ENCODE peak calls at places on chromosome 18, in eight cellular contexts. Y, X, V, T, M, L, A and J are unnamed samples.

GRCh38 chr18:63559567-63560491 is 17.7 kb downstream of the SERPINB12 start:
- DNase-seq in A (no peak), T (no peak), V (no peak), X (no peak), L (no peak), Y (peak; percentile 83), M (no peak), J (no peak)

GRCh38 chr18:2293109-2293839 is 278.0 kb downstream of the METTL4 start:
- DNase-seq in X (no peak), L (no peak), V (no peak), M (peak; percentile 7), Y (no peak), A (no peak), T (no peak), J (no peak)

GRCh38 chr18:64720781-64721464 is 572.0 kb upstream of the LINC00305 start:
- DNase-seq in T (peak; percentile 46), L (peak; percentile 85), Y (no peak), X (no peak), V (no peak), A (no peak), M (peak; percentile 2), J (no peak)

GRCh38 chr18:5175378-5175777 is 21.7 kb downstream of the AKAIN1 start:
- DNase-seq in V (no peak), A (no peak), M (no peak), T (no peak), X (no peak), Y (no peak), L (no peak), J (no peak)

GRCh38 chr18:51716277-51716676 is 518.8 kb upstream of the MEX3C start:
- DNase-seq in A (no peak), V (no peak), L (no peak), T (no peak), M (no peak), X (no peak), Y (no peak), J (no peak)

GRCh38 chr18:70279470-70279869 is 9.4 kb upstream of the SOCS6 start:
- DNase-seq in A (no peak), L (no peak), V (no peak), T (no peak), X (no peak), Y (no peak), M (no peak), J (no peak)

GRCh38 chr18:43009666-43010065 is 105.8 kb downstream of the RIT2 start:
- DNase-seq in T (no peak), Y (no peak), X (no peak), M (no peak), A (no peak), L (no peak), V (no peak), J (no peak)

GRCh38 chr18:11994346-11994707 is 13.0 kb downstream of the IMPA2 start:
- DNase-seq in Y (peak; percentile 25), V (peak; percentile 60), T (peak; percentile 72), X (peak; percentile 43), L (peak; percentile 84), A (peak; percentile 69), M (peak; percentile 25), J (no peak)

GRCh38 chr18:61001138-61001537 is 332.1 kb upstream of the CDH20 start:
- DNase-seq in Y (peak; percentile 28), L (no peak), T (no peak), X (no peak), A (no peak), V (no peak), M (no peak), J (no peak)

GRCh38 chr18:46352520-46353250 is 248.5 kb downstream of the HAUS1 start:
- DNase-seq in L (no peak), V (no peak), A (no peak), Y (no peak), M (no peak), X (no peak), T (no peak), J (no peak)

GRCh38 chr18:53478155-53478554 is 746.3 kb downstream of the MBD2 start:
- DNase-seq in T (no peak), A (no peak), X (no peak), V (no peak), M (no peak), Y (no peak), L (no peak), J (no peak)

GRCh38 chr18:58911766-58912165 is 47.1 kb downstream of the ZNF532 start:
- DNase-seq in Y (no peak), T (no peak), X (peak; percentile 60), A (no peak), L (peak; percentile 15), M (no peak), V (no peak), J (no peak)

GRCh38 chr18:71598374-71598773 is 945.8 kb downstream of the CBLN2 start:
- DNase-seq in T (no peak), L (no peak), A (no peak), Y (no peak), V (no peak), M (no peak), X (no peak), J (no peak)

GRCh38 chr18:45993441-45993840 is 26.3 kb upstream of the EPG5 start:
- DNase-seq in V (no peak), Y (peak; percentile 69), T (no peak), M (no peak), L (no peak), X (no peak), A (no peak), J (no peak)

GRCh38 chr18:39596891-39597290 is 2031.3 kb upstream of the CELF4 start:
- DNase-seq in T (peak; percentile 16), V (no peak), X (no peak), Y (no peak), M (no peak), L (no peak), A (no peak), J (no peak)

GRCh38 chr18:77262655-77263470 is 13.2 kb downstream of the GALR1 start:
- DNase-seq in A (no peak), X (no peak), M (peak; percentile 3), Y (no peak), L (no peak), V (no peak), T (no peak), J (no peak)

GRCh38 chr18:31500161-31500688 is 2.2 kb downstream of the DSG2 start:
- DNase-seq in M (no peak), Y (no peak), A (no peak), T (peak; percentile 42), L (no peak), V (no peak), X (no peak), J (no peak)

GRCh38 chr18:42850174-42850766 is 265.2 kb downstream of the RIT2 start:
- DNase-seq in V (no peak), M (no peak), A (no peak), X (no peak), L (no peak), T (no peak), Y (no peak), J (no peak)

GRCh38 chr18:23523429-23524212 is 20.3 kb downstream of the RMC1 start:
- DNase-seq in A (no peak), X (no peak), L (no peak), Y (peak; percentile 23), T (no peak), V (no peak), M (no peak), J (no peak)

GRCh38 chr18:48825101-48825745 is 125.5 kb downstream of the SMAD7 start:
- DNase-seq in L (no peak), A (no peak), V (no peak), M (no peak), T (no peak), Y (no peak), X (no peak), J (no peak)
- H3K27me3 ChIP-seq in L (no peaks in the 10 kb centered on the region), A (no peaks in the 10 kb centered on the region), V (no peaks in the 10 kb centered on the region), M (no peaks in the 10 kb centered on the region), T (no peaks in the 10 kb centered on the region), Y (no peaks in the 10 kb centered on the region), X (no peaks in the 10 kb centered on the region), J (no peaks in the 10 kb centered on the region)

GRCh38 chr18:48155856-48156255 is 225.4 kb upstream of the SMAD2 start:
- DNase-seq in L (no peak), A (no peak), Y (peak; percentile 33), T (no peak), M (no peak), V (no peak), X (no peak), J (no peak)
- H3K4me1 ChIP-seq in L (peaks cover 20% of the 10 kb centered on the region), A (no peaks in the 10 kb centered on the region), Y (peaks cover 63% of the 10 kb centered on the region), T (peaks cover 8% of the 10 kb centered on the region), M (peaks cover 65% of the 10 kb centered on the region), V (no peaks in the 10 kb centered on the region), X (peaks cover 28% of the 10 kb centered on the region), J (peaks cover under 1% of the 10 kb centered on the region)

DNA sequence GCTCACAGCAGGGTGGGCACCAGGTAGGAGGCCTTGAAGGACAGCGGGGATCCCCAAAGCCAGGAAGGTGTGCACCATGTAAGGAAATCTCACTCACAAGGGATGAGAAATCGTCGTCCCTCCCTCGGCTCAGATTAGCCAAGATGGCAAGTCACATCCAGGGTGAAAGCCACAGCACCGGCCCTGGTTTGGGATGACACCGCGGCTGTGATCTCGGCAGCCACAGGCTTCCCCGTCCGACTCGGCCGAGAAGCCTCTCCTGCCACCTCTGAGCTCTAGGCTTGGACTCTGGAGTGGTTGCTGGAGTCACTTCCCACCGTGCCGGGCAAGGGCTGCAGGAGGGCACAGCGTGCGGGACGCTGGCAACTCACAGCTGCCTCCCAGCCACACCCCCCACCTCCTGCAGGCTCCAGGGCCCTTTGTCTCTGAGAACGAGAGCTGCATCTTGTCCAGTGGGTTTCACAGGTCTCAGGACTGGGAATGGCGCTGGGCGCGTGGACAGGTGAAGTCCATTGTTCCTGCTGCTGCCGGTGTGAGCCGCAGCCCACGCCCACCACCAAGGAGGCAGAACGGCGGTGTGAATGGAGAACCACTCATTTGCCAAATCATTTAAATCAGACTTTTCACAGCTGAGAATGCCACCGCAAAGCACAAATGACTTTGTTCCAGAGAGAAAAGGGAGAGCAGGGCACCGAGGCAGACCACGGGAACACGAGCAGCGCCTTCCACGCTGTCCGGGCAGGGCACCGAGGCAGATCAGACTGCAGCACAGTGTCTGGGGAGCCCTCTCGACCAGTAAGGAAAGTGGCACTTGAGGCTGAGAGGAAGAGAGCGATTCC is 81.3 kb upstream of the CTDP1 start:
- DNase-seq in M (no peak), L (peak; percentile 3), A (no peak), T (peak; percentile 2), V (no peak), X (peak; percentile 5), Y (no peak), J (no peak)
- H3K27me3 ChIP-seq in M (peaks cover 93% of the 10 kb centered on the region), L (no peaks in the 10 kb centered on the region), A (peaks cover 15% of the 10 kb centered on the region), T (no peaks in the 10 kb centered on the region), V (peaks cover 23% of the 10 kb centered on the region), X (peaks cover 7% of the 10 kb centered on the region), Y (no peaks in the 10 kb centered on the region), J (no peaks in the 10 kb centered on the region)

GRCh38 chr18:24827500-24827899 is 367.1 kb downstream of the HRH4 start:
- DNase-seq in V (no peak), Y (no peak), M (no peak), L (no peak), T (no peak), A (no peak), X (no peak), J (no peak)

GRCh38 chr18:24831871-24832665 is 371.6 kb downstream of the HRH4 start:
- DNase-seq in X (no peak), V (no peak), Y (no peak), M (no peak), T (no peak), A (no peak), L (no peak), J (no peak)

GRCh38 chr18:24835751-24836150 is 375.3 kb downstream of the HRH4 start:
- DNase-seq in A (no peak), V (no peak), T (no peak), Y (no peak), L (no peak), M (no peak), X (no peak), J (no peak)

GRCh38 chr18:24826605-24827004 is 366.2 kb downstream of the HRH4 start:
- DNase-seq in X (no peak), V (no peak), A (no peak), T (no peak), M (no peak), Y (no peak), L (no peak), J (no peak)

GRCh38 chr18:24831091-24831490 is 370.7 kb downstream of the HRH4 start:
- DNase-seq in V (no peak), Y (no peak), A (no peak), X (no peak), T (no peak), M (no peak), L (no peak), J (no peak)
- H3K4me1 ChIP-seq in V (no peaks in the 10 kb centered on the region), Y (no peaks in the 10 kb centered on the region), A (no peaks in the 10 kb centered on the region), X (no peaks in the 10 kb centered on the region), T (no peaks in the 10 kb centered on the region), M (no peaks in the 10 kb centered on the region), L (peaks cover 4% of the 10 kb centered on the region), J (no peaks in the 10 kb centered on the region)